ENCODE peak calls at places on chromosomes 13 and 19, in six cellular contexts. L, T, O, A, D and Q are unnamed samples.
A peak's percentile ranks its signal among the peaks of the same experiment; 100 is the strongest.

GRCh38 chr13:44231786-44232516 is 141.7 kb upstream of the SERP2 start:
- DNase-seq in D (no peak), L (no peak), O (no peak), A (no peak), T (peak; percentile 76), Q (peak; percentile 89)

GRCh38 chr13:36788276-36788675 is 30.7 kb upstream of the RFXAP start:
- DNase-seq in T (no peak), D (no peak), O (no peak), L (no peak), A (no peak), Q (no peak)

GRCh38 chr19:44254496-44254895 is 5.2 kb upstream of the ZNF233 start:
- DNase-seq in O (no peak), A (no peak), T (no peak), D (no peak), L (no peak), Q (no peak)

GRCh38 chr19:12763100-12763499 is 11.5 kb downstream of the BEST2 start:
- DNase-seq in A (no peak), O (no peak), L (no peak), D (no peak), T (no peak), Q (no peak)

GRCh38 chr19:12994701-12995595 is at the start of gene NFIX:
- DNase-seq in T (peak; percentile 70), D (no peak), O (peak; percentile 33), L (peak; percentile 42), A (peak; percentile 66), Q (no peak)

GRCh38 chr19:17784201-17785008 is 10.5 kb upstream of the B3GNT3 start:
- DNase-seq in O (peak; percentile 46), T (peak; percentile 76), A (peak; percentile 42), L (peak; percentile 68), D (peak; percentile 16), Q (peak; percentile 83)

GRCh38 chr19:39823693-39824092 is 10.3 kb downstream of the DYRK1B start:
- DNase-seq in O (no peak), L (no peak), D (no peak), A (no peak), T (no peak), Q (no peak)

GRCh38 chr13:34733720-34734119 is 208.3 kb upstream of the NBEA start:
- DNase-seq in D (no peak), O (no peak), T (no peak), L (no peak), A (no peak), Q (no peak)

GRCh38 chr13:45048890-45049407 is 59.6 kb downstream of the GPALPP1 start:
- DNase-seq in A (no peak), D (no peak), T (no peak), L (no peak), O (no peak), Q (no peak)

GRCh38 chr13:110913322-110913721 is 1.5 kb downstream of the ANKRD10 start:
- DNase-seq in O (peak; percentile 59), L (no peak), A (no peak), D (no peak), T (peak; percentile 76), Q (no peak)

GRCh38 chr19:1929051-1929742 is 11.8 kb upstream of the CSNK1G2 start:
- DNase-seq in O (peak; percentile 31), D (peak; percentile 28), L (peak; percentile 91), A (peak; percentile 65), T (peak; percentile 88), Q (peak; percentile 87)

GRCh38 chr13:37070956-37071355 is 11.5 kb upstream of the SUPT20H start:
- DNase-seq in D (no peak), O (no peak), L (no peak), A (no peak), T (no peak), Q (no peak)

GRCh38 chr13:66576381-66576780 is 653.8 kb downstream of the PCDH9 start:
- DNase-seq in O (no peak), D (no peak), L (no peak), T (no peak), A (no peak), Q (no peak)

GRCh38 chr19:54893406-54893805 is 12.5 kb upstream of the NCR1 start:
- DNase-seq in O (no peak), T (no peak), D (no peak), A (no peak), L (no peak), Q (peak; percentile 95)

GRCh38 chr13:44280461-44280860 is 93.2 kb upstream of the SERP2 start:
- DNase-seq in T (no peak), O (no peak), L (no peak), D (no peak), A (no peak), Q (no peak)

GRCh38 chr13:97659602-97660001 is 225.6 kb downstream of the RAP2A start:
- DNase-seq in O (no peak), D (no peak), L (peak; percentile 46), T (no peak), A (peak; percentile 4), Q (no peak)

GRCh38 chr19:37220383-37220782 is 2.4 kb downstream of the ZNF383 start:
- DNase-seq in A (no peak), D (no peak), T (no peak), L (no peak), O (no peak), Q (no peak)

GRCh38 chr19:574658-575526 is 2.5 kb downstream of the BSG start:
- DNase-seq in O (peak; percentile 38), T (no peak), A (no peak), D (no peak), L (no peak), Q (no peak)

GRCh38 chr13:44894001-44894770 is 95.1 kb downstream of the NUFIP1 start:
- DNase-seq in O (no peak), T (no peak), D (no peak), A (no peak), L (no peak), Q (no peak)

GRCh38 chr19:39832341-39833083 is 1.4 kb downstream of the DYRK1B start:
- DNase-seq in D (no peak), L (no peak), O (no peak), T (no peak), A (no peak), Q (no peak)

GRCh38 chr19:677601-678380 is 1.6 kb downstream of the FSTL3 start:
- DNase-seq in A (no peak), T (no peak), D (no peak), L (no peak), O (no peak), Q (no peak)

GRCh38 chr13:99959538-99960230 is 11.9 kb downstream of the ZIC5 start:
- DNase-seq in T (no peak), D (no peak), L (peak; percentile 37), A (no peak), O (peak; percentile 89), Q (no peak)

GRCh38 chr19:43936219-43936618 is 1.1 kb upstream of the ZNF45 start:
- DNase-seq in D (no peak), A (no peak), O (peak; percentile 33), L (no peak), T (no peak), Q (no peak)

GRCh38 chr19:16814526-16815100 is 14.6 kb upstream of the SIN3B start:
- DNase-seq in D (no peak), A (no peak), L (no peak), O (no peak), T (no peak), Q (no peak)

GRCh38 chr13:33207616-33207964 is 78.0 kb downstream of the STARD13 start:
- DNase-seq in A (no peak), O (no peak), T (no peak), D (no peak), L (no peak), Q (no peak)

GRCh38 chr19:13705928-13706447 is 58.3 kb upstream of the MRI1 start:
- DNase-seq in T (no peak), O (no peak), L (no peak), A (no peak), D (no peak), Q (no peak)

GRCh38 chr13:103062079-103062478 is 4.1 kb downstream of the SLC10A2 start:
- DNase-seq in L (no peak), O (no peak), D (no peak), A (no peak), T (no peak), Q (no peak)

GRCh38 chr19:4108767-4109625 is 14.9 kb downstream of the MAP2K2 start:
- DNase-seq in D (no peak), L (no peak), O (no peak), A (no peak), T (peak; percentile 45), Q (no peak)

GRCh38 chr19:16650821-16651220 is 9.1 kb downstream of the SMIM7 start:
- DNase-seq in D (no peak), T (no peak), A (no peak), O (no peak), L (no peak), Q (no peak)

GRCh38 chr19:49641688-49642487 is at the start of gene SCAF1:
- DNase-seq in D (peak; percentile 97), A (peak; percentile 99), T (peak; percentile 100), L (peak; percentile 99), O (peak; percentile 98), Q (peak; percentile 100)

GRCh38 chr19:873084-874019 is 13.9 kb downstream of the CFD start:
- DNase-seq in D (no peak), A (no peak), T (peak; percentile 65), L (no peak), O (no peak), Q (peak; percentile 87)

GRCh38 chr13:79989251-79989661 is 351.7 kb downstream of the SPRY2 start:
- DNase-seq in O (no peak), T (peak; percentile 49), L (no peak), D (no peak), A (no peak), Q (no peak)